ENCODE peak calls at places on chromosome 3, in nine cellular contexts. P, C, X, V, D, R, A, F and L are unnamed samples.

GRCh38 chr3:179136195-179136594 is 12.0 kb upstream of the PIK3CA start:
- DNase-seq in P (no peak), C (no peak), X (no peak), V (no peak), D (no peak), R (no peak), A (no peak), F (no peak), L (no peak)

GRCh38 chr3:126442849-126443229 is 32.9 kb downstream of the ZXDC start:
- DNase-seq in P (no peak), C (no peak), X (no peak), V (no peak), D (no peak), R (no peak), A (no peak), F (no peak), L (no peak)

GRCh38 chr3:194381460-194381875 is 11.9 kb upstream of the LRRC15 start:
- DNase-seq in P (no peak), C (no peak), X (no peak), V (no peak), D (no peak), R (no peak), A (no peak), F (peak; percentile 87), L (no peak)

GRCh38 chr3:9007213-9007612 is 43.9 kb upstream of the RAD18 start:
- DNase-seq in P (no peak), C (no peak), X (no peak), V (no peak), D (no peak), R (no peak), A (no peak), F (no peak), L (no peak)

GRCh38 chr3:140442621-140443020 is 235.2 kb upstream of the TRIM42 start:
- DNase-seq in P (no peak), C (no peak), X (no peak), V (no peak), D (no peak), R (no peak), A (no peak), F (no peak), L (no peak)

GRCh38 chr3:113695818-113696645 is at the start of gene USF3:
- DNase-seq in P (peak; percentile 83), C (peak; percentile 89), X (peak; percentile 61), V (peak; percentile 93), D (peak; percentile 64), R (peak; percentile 64), A (peak; percentile 80), F (peak; percentile 95), L (peak; percentile 28)

GRCh38 chr3:38637906-38638305 is 11.6 kb downstream of the SCN5A start:
- DNase-seq in P (no peak), C (no peak), X (no peak), V (no peak), D (no peak), R (no peak), A (no peak), F (no peak), L (no peak)

GRCh38 chr3:30511524-30512278 is 94.7 kb upstream of the TGFBR2 start:
- DNase-seq in P (no peak), C (no peak), X (no peak), V (peak; percentile 74), D (peak; percentile 52), R (no peak), A (no peak), F (no peak), L (no peak)

GRCh38 chr3:134685881-134686802 is 35.3 kb upstream of the KY start:
- DNase-seq in P (no peak), C (no peak), X (no peak), V (peak; percentile 84), D (no peak), R (no peak), A (no peak), F (no peak), L (no peak)

GRCh38 chr3:159732172-159733111 is 256.2 kb upstream of the IL12A start:
- DNase-seq in P (no peak), C (no peak), X (no peak), V (peak; percentile 68), D (peak; percentile 85), R (no peak), A (peak; percentile 22), F (no peak), L (no peak)

GRCh38 chr3:16374047-16375019 is 109.3 kb downstream of the OXNAD1 start:
- DNase-seq in P (peak; percentile 85), C (peak; percentile 32), X (no peak), V (no peak), D (no peak), R (peak; percentile 22), A (no peak), F (no peak), L (no peak)

GRCh38 chr3:142027295-142027694 is 122.0 kb downstream of the TFDP2 start:
- DNase-seq in P (no peak), C (no peak), X (no peak), V (no peak), D (no peak), R (no peak), A (no peak), F (no peak), L (no peak)

GRCh38 chr3:128235207-128235933 is 82.1 kb downstream of the EEFSEC start:
- DNase-seq in P (no peak), C (no peak), X (no peak), V (no peak), D (no peak), R (no peak), A (no peak), F (peak; percentile 49), L (no peak)

GRCh38 chr3:171967137-171967783 is 72.1 kb upstream of the FNDC3B start:
- DNase-seq in P (no peak), C (no peak), X (peak; percentile 19), V (peak; percentile 82), D (no peak), R (no peak), A (no peak), F (no peak), L (no peak)

GRCh38 chr3:99186016-99186415 is 284.5 kb upstream of the DCBLD2 start:
- DNase-seq in P (no peak), C (no peak), X (no peak), V (no peak), D (no peak), R (no peak), A (no peak), F (no peak), L (no peak)

GRCh38 chr3:108171095-108171494 is 51.1 kb downstream of the IFT57 start:
- DNase-seq in P (no peak), C (no peak), X (no peak), V (no peak), D (no peak), R (no peak), A (no peak), F (no peak), L (no peak)

GRCh38 chr3:128076783-128077624 is 24.8 kb downstream of the SEC61A1 start:
- DNase-seq in P (peak; percentile 61), C (peak; percentile 33), X (peak; percentile 5), V (no peak), D (no peak), R (peak; percentile 32), A (no peak), F (no peak), L (no peak)

GRCh38 chr3:113948015-113948917 is 453 bp downstream of the ZDHHC23 start:
- DNase-seq in P (peak; percentile 58), C (peak; percentile 19), X (no peak), V (no peak), D (no peak), R (peak; percentile 14), A (peak; percentile 55), F (peak; percentile 70), L (no peak)

GRCh38 chr3:143497382-143497781 is 350.9 kb downstream of the SLC9A9 start:
- DNase-seq in P (no peak), C (no peak), X (no peak), V (no peak), D (no peak), R (no peak), A (no peak), F (no peak), L (no peak)

GRCh38 chr3:42638339-42638842 is 15.1 kb upstream of the ZBTB47 start:
- DNase-seq in P (no peak), C (no peak), X (no peak), V (no peak), D (no peak), R (no peak), A (no peak), F (no peak), L (no peak)

GRCh38 chr3:100400424-100400781 is 486 bp downstream of the TOMM70 start:
- DNase-seq in P (no peak), C (peak; percentile 28), X (no peak), V (no peak), D (no peak), R (no peak), A (peak; percentile 17), F (no peak), L (no peak)

GRCh38 chr3:152524198-152525140 is 255.7 kb downstream of the MBNL1 start:
- DNase-seq in P (peak; percentile 46), C (no peak), X (peak; percentile 7), V (peak; percentile 20), D (no peak), R (no peak), A (peak; percentile 18), F (peak; percentile 21), L (peak; percentile 68)

GRCh38 chr3:57545636-57546268 is 1.6 kb upstream of the DNAH12 start:
- DNase-seq in P (no peak), C (no peak), X (no peak), V (no peak), D (no peak), R (no peak), A (no peak), F (no peak), L (no peak)

GRCh38 chr3:13282986-13283876 is 136.9 kb downstream of the NUP210 start:
- DNase-seq in P (peak; percentile 30), C (peak; percentile 13), X (peak; percentile 47), V (peak; percentile 56), D (no peak), R (no peak), A (peak; percentile 73), F (peak; percentile 91), L (peak; percentile 33)

GRCh38 chr3:123422457-123422856 is 26.4 kb downstream of the ADCY5 start:
- DNase-seq in P (no peak), C (no peak), X (no peak), V (no peak), D (no peak), R (no peak), A (no peak), F (peak; percentile 48), L (no peak)

GRCh38 chr3:64956619-64957018 is 268.8 kb upstream of the ADAMTS9 start:
- DNase-seq in P (no peak), C (no peak), X (no peak), V (no peak), D (no peak), R (no peak), A (no peak), F (no peak), L (no peak)

GRCh38 chr3:110849060-110849459 is 222.6 kb upstream of the NECTIN3 start:
- DNase-seq in P (no peak), C (no peak), X (no peak), V (no peak), D (no peak), R (no peak), A (no peak), F (no peak), L (no peak)